ENCODE peak calls at places on chromosomes 6 and 20, in nine cellular contexts. D, J, S, U, M, R, X, F and P are unnamed samples.

GRCh38 chr20:62618622-62619529 is 23.4 kb upstream of the SLCO4A1 start:
- DNase-seq in D (peak), J (no peak), S (no peak), U (no peak), M (no peak), R (no peak), X (peak), F (no peak), P (no peak)

GRCh38 chr6:41257369-41258195 is 28.9 kb downstream of the TREM1 start:
- DNase-seq in D (no peak), J (peak), S (no peak), U (peak), M (no peak), R (peak), X (no peak), F (no peak), P (no peak)

GRCh38 chr6:157823001-157823522 is at the start of gene SNX9:
- DNase-seq in D (peak), J (peak), S (peak), U (peak), M (peak), R (no peak), X (peak), F (peak), P (peak)

GRCh38 chr6:131316654-131317053 is 181.4 kb downstream of the AKAP7 start:
- DNase-seq in D (no peak), J (no peak), S (no peak), U (no peak), M (no peak), R (no peak), X (no peak), F (no peak), P (no peak)

GRCh38 chr6:39843305-39844020 is 51.3 kb downstream of the DAAM2 start:
- DNase-seq in D (no peak), J (no peak), S (no peak), U (no peak), M (no peak), R (no peak), X (no peak), F (no peak), P (no peak)

GRCh38 chr20:49505518-49505917 is 23.1 kb upstream of the KCNB1 start:
- DNase-seq in D (no peak), J (no peak), S (no peak), U (no peak), M (peak), R (no peak), X (no peak), F (peak), P (no peak)

GRCh38 chr6:33053230-33053629 is 20.2 kb downstream of the HLA-DPA1 start:
- DNase-seq in D (no peak), J (no peak), S (no peak), U (no peak), M (no peak), R (no peak), X (no peak), F (no peak), P (no peak)

GRCh38 chr6:128666405-128666804 is 146.0 kb upstream of the PTPRK start:
- DNase-seq in D (no peak), J (no peak), S (no peak), U (no peak), M (no peak), R (no peak), X (no peak), F (no peak), P (no peak)